ENCODE peak calls at places on chromosome 7, in nine cellular contexts. E is stimulated activated CD4-positive, alpha-beta T cell treated with anti-CD3 and anti-CD28 coated beads, Interleukin-2, amount 100 ng/mL, for 48 hours; U is brain microvascular endothelial cell; K is stimulated activated CD8-positive, alpha-beta memory T cell treated with anti-CD3 and anti-CD28 coated beads, Interleukin-12 subunit alpha, Interleukin-12 subunit beta, amount 100 ng/mL, for 4 hours; I is GM04503; V is tibial artery; F is AG04450; W is A172; Z is PC-3. Q is an unnamed sample.

GRCh38 chr7:140003913-140004382 is 58.8 kb downstream of the PARP12 start:
- DNase-seq in F (peak; percentile 56), W (peak; percentile 54), I (peak; percentile 13), Z (peak; percentile 86), U (peak; percentile 61), K (no peak), V (peak; percentile 55), E (peak; percentile 35), Q (peak; percentile 43)

GRCh38 chr7:155344270-155344617 is 46.6 kb downstream of the INSIG1 start:
- DNase-seq in U (no peak), I (no peak), E (peak; percentile 10), F (no peak), Z (no peak), W (no peak), V (no peak), K (no peak), Q (no peak)

GRCh38 chr7:151251328-151251925 is 2.9 kb upstream of the SMARCD3 start:
- DNase-seq in W (no peak), E (no peak), K (no peak), U (peak; percentile 33), V (peak; percentile 76), F (no peak), Z (no peak), I (no peak), Q (no peak)

GRCh38 chr7:124152859-124153692 is 120.2 kb upstream of the TMEM229A start:
- DNase-seq in V (no peak), I (no peak), F (peak; percentile 21), Z (peak; percentile 67), E (no peak), K (no peak), U (peak; percentile 49), W (peak; percentile 53), Q (peak; percentile 27)

GRCh38 chr7:146772581-146772980 is 656.0 kb downstream of the CNTNAP2 start:
- DNase-seq in K (no peak), U (no peak), W (no peak), E (no peak), F (no peak), V (no peak), I (no peak), Z (peak; percentile 4), Q (no peak)

GRCh38 chr7:17299477-17299991 is 1.1 kb downstream of the AHR start:
- DNase-seq in I (no peak), K (no peak), Z (peak; percentile 39), E (no peak), U (no peak), V (no peak), F (no peak), W (no peak), Q (no peak)

GRCh38 chr7:77415822-77416620 is at the start of gene GSAP:
- DNase-seq in W (peak; percentile 19), K (peak; percentile 35), I (no peak), F (no peak), Z (peak; percentile 64), U (no peak), E (no peak), V (peak; percentile 77), Q (no peak)

GRCh38 chr7:12635830-12636229 is 51.6 kb upstream of the ARL4A start:
- DNase-seq in K (no peak), W (peak; percentile 46), F (no peak), U (no peak), E (no peak), V (no peak), I (no peak), Z (no peak), Q (no peak)

GRCh38 chr7:97004931-97005763 is at the start of gene DLX6:
- DNase-seq in F (no peak), U (no peak), I (no peak), V (no peak), W (no peak), Z (no peak), E (no peak), K (no peak), Q (peak; percentile 93)

GRCh38 chr7:50647286-50647980 is 82.2 kb upstream of the DDC start:
- DNase-seq in F (no peak), V (peak; percentile 25), W (no peak), E (no peak), I (no peak), K (no peak), U (no peak), Z (no peak), Q (no peak)